ENCODE peak calls at places on chromosomes 6 and 20, in ten cellular contexts. Q is effector CD4-positive, alpha-beta T cell; J is body of pancreas; I is Peyer's patch; H is amniotic epithelial cell; X is CD8-positive, alpha-beta T cell; W is GM12864; Y is CD4-positive, alpha-beta T cell; M is stimulated activated effector memory CD8-positive, alpha-beta T cell treated with anti-CD3 and anti-CD28 coated beads, Interleukin-12 subunit alpha, Interleukin-12 subunit beta, amount 100 ng/mL, for 72 hours; T is cardiac fibroblast. N is an unnamed sample.

GRCh38 chr6:158049055-158050028 is 67.7 kb downstream of the SYNJ2 start:
- DNase-seq in J (no peak), Y (no peak), Q (no peak), T (no peak), W (no peak), X (no peak), M (no peak), H (no peak), I (peak), N (no peak)

GRCh38 chr20:949717-950116 is 33.6 kb upstream of the ANGPT4 start:
- DNase-seq in W (no peak), T (no peak), X (no peak), Q (no peak), I (no peak), J (no peak), Y (no peak), H (no peak), M (no peak), N (no peak)

GRCh38 chr6:29702519-29703103 is 20.6 kb upstream of the HLA-F start:
- DNase-seq in T (peak), W (no peak), J (no peak), I (peak), X (peak), Q (peak), Y (peak), H (no peak), M (peak), N (peak)

GRCh38 chr6:42251500-42251899 is 33.8 kb upstream of the MRPS10 start:
- DNase-seq in J (no peak), X (no peak), M (no peak), W (no peak), H (peak), Y (no peak), Q (no peak), T (peak), I (no peak), N (no peak)

GRCh38 chr20:921020-921419 is 4.9 kb upstream of the ANGPT4 start:
- DNase-seq in Y (no peak), H (no peak), M (no peak), W (no peak), J (no peak), Q (no peak), I (no peak), X (no peak), T (no peak), N (no peak)

GRCh38 chr6:167116109-167116837 is 6.6 kb upstream of the CCR6 start:
- DNase-seq in X (no peak), W (no peak), I (no peak), Q (no peak), H (peak), J (peak), M (no peak), T (peak), Y (no peak), N (no peak)

GRCh38 chr20:59925359-59925758 is 8.1 kb downstream of the SYCP2 start:
- DNase-seq in H (no peak), T (no peak), X (no peak), Q (no peak), I (no peak), M (no peak), Y (no peak), J (no peak), W (no peak), N (no peak)

GRCh38 chr6:36024154-36024760 is at the start of gene SLC26A8:
- DNase-seq in Q (no peak), H (no peak), I (peak), T (no peak), J (no peak), W (no peak), X (no peak), Y (no peak), M (no peak), N (no peak)

GRCh38 chr20:44412402-44413144 is 57.1 kb downstream of the HNF4A start:
- DNase-seq in W (no peak), T (no peak), X (no peak), I (peak), Q (no peak), Y (no peak), M (no peak), H (no peak), J (no peak), N (no peak)

GRCh38 chr20:58709703-58710039 is 17.1 kb downstream of the NPEPL1 start:
- DNase-seq in H (no peak), T (no peak), W (no peak), Q (no peak), M (no peak), I (no peak), J (no peak), X (no peak), Y (no peak), N (no peak)

GRCh38 chr6:133764011-133764812 is 124.7 kb upstream of the TCF21 start:
- DNase-seq in T (peak), H (peak), W (no peak), I (no peak), M (no peak), Q (no peak), X (no peak), J (no peak), Y (no peak), N (peak)

GRCh38 chr6:111517965-111518364 is 34.9 kb upstream of the REV3L start:
- DNase-seq in I (no peak), W (no peak), Q (no peak), X (no peak), M (no peak), H (peak), Y (no peak), T (no peak), J (no peak), N (no peak)

GRCh38 chr6:141103246-141103645 is 1029.5 kb upstream of the GJE1 start:
- DNase-seq in X (no peak), T (peak), H (peak), J (no peak), Y (no peak), Q (no peak), W (no peak), M (no peak), I (no peak), N (no peak)

GRCh38 chr6:15911753-15912504 is 217.0 kb upstream of the MYLIP start:
- DNase-seq in W (no peak), Q (no peak), M (peak), T (no peak), X (no peak), J (no peak), H (no peak), Y (no peak), I (no peak), N (no peak)

GRCh38 chr6:110055387-110055735 is 77.2 kb downstream of the GPR6 start:
- DNase-seq in X (no peak), I (no peak), T (no peak), Q (no peak), J (no peak), W (no peak), M (peak), Y (no peak), H (no peak), N (no peak)

GRCh38 chr6:5763407-5763806 is 243.3 kb downstream of the NRN1 start:
- DNase-seq in T (no peak), I (no peak), M (no peak), H (no peak), Y (no peak), X (no peak), J (no peak), W (no peak), Q (no peak), N (no peak)

GRCh38 chr20:1663917-1664316 is 6.3 kb upstream of the SIRPG start:
- DNase-seq in Q (no peak), M (no peak), H (no peak), Y (no peak), T (no peak), J (no peak), I (no peak), X (no peak), W (no peak), N (no peak)

GRCh38 chr20:23240519-23240918 is 110.1 kb upstream of the NXT1 start:
- DNase-seq in Y (no peak), M (no peak), Q (no peak), W (no peak), J (no peak), T (no peak), I (no peak), H (no peak), X (no peak), N (no peak)

GRCh38 chr6:143673638-143674037 is 4.1 kb upstream of the PHACTR2 start:
- DNase-seq in J (no peak), T (peak), H (peak), X (no peak), W (no peak), M (no peak), Y (no peak), I (no peak), Q (no peak), N (peak)

GRCh38 chr6:15533379-15534044 is 129.3 kb downstream of the DTNBP1 start:
- DNase-seq in W (no peak), T (no peak), M (no peak), H (no peak), I (no peak), X (no peak), Y (no peak), J (no peak), Q (no peak), N (no peak)

GRCh38 chr6:113182370-113183141 is 674.6 kb upstream of the MARCKS start:
- DNase-seq in W (no peak), M (no peak), X (no peak), J (no peak), T (peak), I (no peak), Q (no peak), H (peak), Y (no peak), N (peak)

GRCh38 chr20:34997171-34997570 is 41.5 kb downstream of the MYH7B start:
- DNase-seq in J (no peak), T (no peak), H (peak), M (no peak), W (no peak), I (peak), Y (no peak), X (no peak), Q (no peak), N (no peak)

GRCh38 chr20:31496761-31497295 is 17.4 kb upstream of the HM13 start:
- DNase-seq in M (no peak), H (no peak), X (no peak), T (peak), Y (no peak), W (no peak), J (peak), I (no peak), Q (no peak), N (no peak)